ENCODE peak calls at places on chromosomes 3 and 15, in six cellular contexts. O, U, W, C, S and G are unnamed samples.

GRCh38 chr3:49689046-49689886 is at the start of the genes MST1 and RNF123:
- DNase-seq in C (peak), O (peak), U (peak), W (peak), S (peak), G (peak)

GRCh38 chr15:74228723-74229081 is 7.4 kb upstream of the CCDC33 start:
- DNase-seq in S (no peak), O (no peak), C (no peak), W (no peak), U (peak), G (no peak)

GRCh38 chr15:48619446-48619845 is 26.1 kb downstream of the FBN1 start:
- DNase-seq in S (no peak), W (no peak), C (no peak), O (no peak), U (no peak), G (no peak)

GRCh38 chr15:92848852-92849598 is 51.1 kb upstream of the CHD2 start:
- DNase-seq in O (no peak), S (no peak), U (no peak), W (peak), C (no peak), G (peak)

GRCh38 chr15:74642328-74642723 is 26.7 kb downstream of the CLK3 start:
- DNase-seq in W (no peak), C (no peak), U (no peak), S (no peak), O (no peak), G (no peak)

GRCh38 chr3:182704926-182705325 is 88.4 kb upstream of the ATP11B start:
- DNase-seq in C (no peak), O (no peak), U (peak), S (no peak), W (no peak), G (no peak)

GRCh38 chr15:88745075-88745474 is 58.2 kb upstream of the ACAN start:
- DNase-seq in C (no peak), W (no peak), S (no peak), O (no peak), U (no peak), G (peak)

GRCh38 chr3:133381346-133382109 is 18.3 kb upstream of the BFSP2 start:
- DNase-seq in S (no peak), C (no peak), O (no peak), U (no peak), W (no peak), G (no peak)

GRCh38 chr15:47959617-47960398 is 161.0 kb upstream of the SLC24A5 start:
- DNase-seq in W (no peak), U (no peak), S (no peak), C (no peak), O (no peak), G (no peak)

GRCh38 chr15:33908396-33908795 is 59.9 kb upstream of the CHRM5 start:
- DNase-seq in S (no peak), U (no peak), W (no peak), C (no peak), O (peak), G (no peak)

GRCh38 chr15:84778194-84778593 is 29.8 kb downstream of the ZNF592 start:
- DNase-seq in W (no peak), C (no peak), O (no peak), U (peak), S (peak), G (no peak)

GRCh38 chr3:140546649-140547048 is 131.2 kb upstream of the TRIM42 start:
- DNase-seq in U (no peak), C (no peak), S (no peak), O (no peak), W (no peak), G (no peak)

GRCh38 chr3:154334973-154335420 is 10.7 kb upstream of the DHX36 start:
- DNase-seq in W (peak), S (no peak), O (peak), C (no peak), U (no peak), G (peak)

DNA sequence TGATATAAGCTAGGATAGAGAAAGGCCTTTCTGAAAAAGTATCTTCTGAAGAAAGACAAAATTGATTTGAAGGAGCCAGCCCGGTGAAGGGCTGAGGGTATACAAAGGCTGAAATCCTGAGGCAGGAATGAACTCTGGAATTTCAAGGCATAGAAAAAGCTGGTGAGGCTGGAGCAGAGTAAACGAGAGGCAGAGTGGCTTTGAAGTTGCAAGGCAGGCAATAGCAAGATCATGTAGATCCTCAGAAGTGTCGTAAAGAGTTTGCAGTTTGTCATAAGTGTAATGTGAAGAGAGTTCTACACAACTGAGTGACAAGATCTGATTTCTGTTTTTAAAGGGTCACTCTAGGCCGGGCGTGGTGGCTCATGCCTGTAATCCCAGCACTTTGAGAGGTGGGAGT is 69.0 kb downstream of the HMG20A start:
- DNase-seq in U (no peak), S (no peak), W (no peak), O (no peak), C (no peak), G (no peak)
- TF ChIP-seq CTCF in U (no peak), S (no peak), W (no peak), O (no peak), C (no peak), G (no peak)

GRCh38 chr3:25610167-25610566 is 54.5 kb downstream of the TOP2B start:
- DNase-seq in U (no peak), O (no peak), C (no peak), S (no peak), W (no peak), G (no peak)
- TF ChIP-seq CTCF in U (no peak), O (no peak), C (no peak), S (no peak), W (no peak), G (no peak)

GRCh38 chr15:80835338-80835737 is 56.2 kb downstream of the CEMIP start:
- DNase-seq in W (no peak), O (no peak), U (peak), C (no peak), S (no peak), G (no peak)
- TF ChIP-seq CTCF in W (no peak), O (peak), U (no peak), C (no peak), S (no peak), G (peak)

DNA sequence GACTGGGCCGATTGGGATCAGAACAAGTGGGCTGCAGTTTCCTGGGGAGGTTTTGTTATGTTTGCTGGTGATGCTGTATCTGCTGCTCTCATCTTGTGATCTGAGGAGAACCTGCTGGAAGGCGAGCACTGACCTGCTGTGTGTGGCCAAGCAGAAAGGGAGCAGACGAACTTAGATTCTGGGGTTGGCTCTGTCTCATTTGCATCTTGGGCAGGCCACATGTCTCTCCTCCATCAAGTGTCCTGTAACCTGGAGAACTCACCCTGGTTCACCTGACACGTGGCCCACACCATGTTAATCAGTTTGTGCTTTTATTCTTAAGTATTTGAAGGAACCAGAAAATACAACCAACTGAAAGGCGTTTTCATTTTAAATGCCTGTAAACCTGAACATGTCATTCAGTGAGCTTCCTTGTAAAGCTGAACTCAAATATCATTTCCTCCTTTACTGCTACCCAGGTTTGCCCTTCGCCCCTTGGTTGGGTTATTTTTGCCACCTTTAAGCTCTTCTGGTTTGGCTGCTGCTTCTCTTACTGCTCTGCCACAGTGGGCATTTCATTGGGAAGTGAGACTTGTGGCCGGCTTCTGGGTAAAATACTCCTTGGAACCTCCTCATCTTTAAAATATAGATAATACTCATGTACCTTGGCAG is 33.5 kb upstream of the TRAK1 start:
- DNase-seq in U (no peak), C (no peak), W (no peak), S (no peak), O (no peak), G (no peak)
- TF ChIP-seq CTCF in U (no peak), C (no peak), W (no peak), S (no peak), O (no peak), G (no peak)

DNA sequence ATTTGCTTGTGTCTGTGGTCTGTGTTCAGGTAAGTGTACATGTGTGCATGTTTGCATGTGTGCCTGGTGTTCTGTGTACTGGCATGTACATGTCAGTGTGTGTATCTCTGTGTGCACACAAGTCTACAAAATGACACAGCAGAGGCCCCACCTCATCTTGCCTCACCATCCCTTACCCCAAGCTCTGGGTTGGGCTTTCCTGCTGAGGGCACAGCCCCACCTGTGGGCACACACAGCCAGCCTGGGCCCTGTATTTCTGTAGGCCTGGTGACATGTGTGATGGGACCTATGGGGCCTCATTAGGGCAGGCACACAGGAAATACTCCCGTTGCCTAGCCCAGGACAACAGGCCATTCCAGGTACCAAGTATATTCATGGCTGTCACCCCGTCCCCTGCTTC is 13.5 kb downstream of the VIPR1 start:
- DNase-seq in S (no peak), O (no peak), C (no peak), W (no peak), U (no peak), G (no peak)
- TF ChIP-seq CTCF in S (no peak), O (no peak), C (no peak), W (no peak), U (no peak), G (no peak)

GRCh38 chr3:52218953-52219650 is 6.3 kb downstream of the TLR9 start:
- DNase-seq in U (no peak), O (no peak), S (peak), C (no peak), W (no peak), G (no peak)
- TF ChIP-seq CTCF in U (no peak), O (no peak), S (no peak), C (no peak), W (no peak), G (no peak)

DNA sequence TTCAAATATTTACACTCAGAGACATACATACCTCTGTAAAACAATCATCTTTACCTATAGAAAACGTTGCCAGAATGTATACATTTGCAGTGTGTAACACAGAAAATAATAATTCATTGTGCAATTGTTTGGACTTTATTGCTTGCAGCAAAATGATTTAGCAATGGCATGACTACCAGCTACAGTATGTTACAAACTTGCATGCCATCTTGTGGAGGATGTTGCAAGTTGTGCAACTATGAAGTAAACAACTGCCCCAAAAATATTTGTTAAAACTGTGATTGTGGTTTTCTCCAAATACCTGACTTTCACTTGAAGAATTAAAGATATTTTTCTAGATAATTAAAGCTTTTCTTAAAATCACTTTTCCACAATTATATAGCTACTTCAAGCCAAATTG is 27.1 kb upstream of the C3orf49 start:
- DNase-seq in C (no peak), U (no peak), O (peak), W (peak), S (no peak), G (peak)
- TF ChIP-seq CTCF in C (no peak), U (no peak), O (peak), W (peak), S (peak), G (peak)